ENCODE peak calls at places on chromosome 6, in eight cellular contexts. One of them, this sample, is unnamed.

GRCh38 chr6:74075323-74075722 is 379.3 kb downstream of the CD109 start:
- DNase-seq in brain microvascular endothelial cell: no peak
- DNase-seq in fibroblast of pulmonary artery: peak; percentile 58
- DNase-seq in uterus: peak; percentile 79
- DNase-seq in suprapubic skin: no peak
- DNase-seq in cardiac fibroblast: peak; percentile 63
- DNase-seq in retinal pigment epithelial cell: no peak
- DNase-seq in heart left ventricle: peak; percentile 35
- DNase-seq in this sample: no peak

GRCh38 chr6:100446115-100446921 is 18.4 kb downstream of the SIM1 start:
- DNase-seq in brain microvascular endothelial cell: no peak
- DNase-seq in fibroblast of pulmonary artery: no peak
- DNase-seq in uterus: no peak
- DNase-seq in suprapubic skin: no peak
- DNase-seq in cardiac fibroblast: no peak
- DNase-seq in retinal pigment epithelial cell: no peak
- DNase-seq in heart left ventricle: no peak
- DNase-seq in this sample: peak; percentile 15

GRCh38 chr6:130482645-130483390 is 117.0 kb downstream of the TMEM200A start:
- DNase-seq in brain microvascular endothelial cell: peak; percentile 63
- DNase-seq in fibroblast of pulmonary artery: peak; percentile 69
- DNase-seq in uterus: no peak
- DNase-seq in suprapubic skin: no peak
- DNase-seq in cardiac fibroblast: peak; percentile 80
- DNase-seq in retinal pigment epithelial cell: peak; percentile 34
- DNase-seq in heart left ventricle: no peak
- DNase-seq in this sample: no peak

GRCh38 chr6:106823732-106824351 is 150.7 kb downstream of the CD24 start:
- DNase-seq in brain microvascular endothelial cell: no peak
- DNase-seq in fibroblast of pulmonary artery: no peak
- DNase-seq in uterus: no peak
- DNase-seq in suprapubic skin: no peak
- DNase-seq in cardiac fibroblast: no peak
- DNase-seq in retinal pigment epithelial cell: no peak
- DNase-seq in heart left ventricle: no peak
- DNase-seq in this sample: no peak

GRCh38 chr6:107716688-107717089 is 107.4 kb downstream of the SCML4 start:
- DNase-seq in brain microvascular endothelial cell: peak; percentile 29
- DNase-seq in fibroblast of pulmonary artery: peak; percentile 27
- DNase-seq in uterus: no peak
- DNase-seq in suprapubic skin: no peak
- DNase-seq in cardiac fibroblast: peak; percentile 33
- DNase-seq in retinal pigment epithelial cell: no peak
- DNase-seq in heart left ventricle: no peak
- DNase-seq in this sample: peak; percentile 58

GRCh38 chr6:144581807-144582537 is 296.8 kb downstream of the UTRN start:
- DNase-seq in brain microvascular endothelial cell: peak; percentile 38
- DNase-seq in fibroblast of pulmonary artery: peak; percentile 50
- DNase-seq in uterus: no peak
- DNase-seq in suprapubic skin: no peak
- DNase-seq in cardiac fibroblast: peak; percentile 37
- DNase-seq in retinal pigment epithelial cell: no peak
- DNase-seq in heart left ventricle: no peak
- DNase-seq in this sample: peak; percentile 20

GRCh38 chr6:90397929-90398674 is 101.5 kb upstream of the BACH2 start:
- DNase-seq in brain microvascular endothelial cell: peak; percentile 41
- DNase-seq in fibroblast of pulmonary artery: peak; percentile 7
- DNase-seq in uterus: no peak
- DNase-seq in suprapubic skin: no peak
- DNase-seq in cardiac fibroblast: no peak
- DNase-seq in retinal pigment epithelial cell: no peak
- DNase-seq in heart left ventricle: no peak
- DNase-seq in this sample: no peak

GRCh38 chr6:31010393-31011060 is at the start of gene MUC22:
- DNase-seq in brain microvascular endothelial cell: peak; percentile 45
- DNase-seq in fibroblast of pulmonary artery: peak; percentile 46
- DNase-seq in uterus: no peak
- DNase-seq in suprapubic skin: no peak
- DNase-seq in cardiac fibroblast: peak; percentile 27
- DNase-seq in retinal pigment epithelial cell: no peak
- DNase-seq in heart left ventricle: no peak
- DNase-seq in this sample: no peak

GRCh38 chr6:112389842-112390241 is 42.7 kb downstream of the RFPL4B start:
- DNase-seq in brain microvascular endothelial cell: no peak
- DNase-seq in fibroblast of pulmonary artery: no peak
- DNase-seq in uterus: no peak
- DNase-seq in suprapubic skin: no peak
- DNase-seq in cardiac fibroblast: no peak
- DNase-seq in retinal pigment epithelial cell: no peak
- DNase-seq in heart left ventricle: no peak
- DNase-seq in this sample: no peak

GRCh38 chr6:134636221-134636830 is 313.6 kb downstream of the ALDH8A1 start:
- DNase-seq in brain microvascular endothelial cell: no peak
- DNase-seq in fibroblast of pulmonary artery: no peak
- DNase-seq in uterus: no peak
- DNase-seq in suprapubic skin: no peak
- DNase-seq in cardiac fibroblast: no peak
- DNase-seq in retinal pigment epithelial cell: no peak
- DNase-seq in heart left ventricle: peak; percentile 36
- DNase-seq in this sample: peak; percentile 34

GRCh38 chr6:68468244-68468884 is 166.7 kb upstream of the ADGRB3 start:
- DNase-seq in brain microvascular endothelial cell: no peak
- DNase-seq in fibroblast of pulmonary artery: peak; percentile 2
- DNase-seq in uterus: no peak
- DNase-seq in suprapubic skin: no peak
- DNase-seq in cardiac fibroblast: peak; percentile 8
- DNase-seq in retinal pigment epithelial cell: no peak
- DNase-seq in heart left ventricle: no peak
- DNase-seq in this sample: no peak
- TF ChIP-seq CTCF in brain microvascular endothelial cell: peak; percentile 65
- TF ChIP-seq CTCF in fibroblast of pulmonary artery: peak; percentile 9
- TF ChIP-seq CTCF in uterus: no peak
- TF ChIP-seq CTCF in suprapubic skin: no peak
- TF ChIP-seq CTCF in cardiac fibroblast: no peak
- TF ChIP-seq CTCF in retinal pigment epithelial cell: peak; percentile 45
- TF ChIP-seq CTCF in heart left ventricle: no peak
- TF ChIP-seq CTCF in this sample: no peak

GRCh38 chr6:2037230-2037926 is 208.0 kb downstream of the GMDS start:
- DNase-seq in brain microvascular endothelial cell: no peak
- DNase-seq in fibroblast of pulmonary artery: peak; percentile 32
- DNase-seq in uterus: no peak
- DNase-seq in suprapubic skin: no peak
- DNase-seq in cardiac fibroblast: peak; percentile 31
- DNase-seq in retinal pigment epithelial cell: no peak
- DNase-seq in heart left ventricle: no peak
- DNase-seq in this sample: no peak
- TF ChIP-seq CTCF in brain microvascular endothelial cell: peak; percentile 37
- TF ChIP-seq CTCF in fibroblast of pulmonary artery: peak; percentile 13
- TF ChIP-seq CTCF in uterus: no peak
- TF ChIP-seq CTCF in suprapubic skin: no peak
- TF ChIP-seq CTCF in cardiac fibroblast: no peak
- TF ChIP-seq CTCF in retinal pigment epithelial cell: peak; percentile 32
- TF ChIP-seq CTCF in heart left ventricle: peak; percentile 21
- TF ChIP-seq CTCF in this sample: no peak

GRCh38 chr6:148447521-148448230 is 105.0 kb downstream of the SASH1 start:
- DNase-seq in brain microvascular endothelial cell: no peak
- DNase-seq in fibroblast of pulmonary artery: no peak
- DNase-seq in uterus: no peak
- DNase-seq in suprapubic skin: no peak
- DNase-seq in cardiac fibroblast: no peak
- DNase-seq in retinal pigment epithelial cell: no peak
- DNase-seq in heart left ventricle: no peak
- DNase-seq in this sample: no peak
- TF ChIP-seq CTCF in brain microvascular endothelial cell: no peak
- TF ChIP-seq CTCF in fibroblast of pulmonary artery: no peak
- TF ChIP-seq CTCF in uterus: no peak
- TF ChIP-seq CTCF in suprapubic skin: no peak
- TF ChIP-seq CTCF in cardiac fibroblast: no peak
- TF ChIP-seq CTCF in retinal pigment epithelial cell: no peak
- TF ChIP-seq CTCF in heart left ventricle: no peak
- TF ChIP-seq CTCF in this sample: no peak

DNA sequence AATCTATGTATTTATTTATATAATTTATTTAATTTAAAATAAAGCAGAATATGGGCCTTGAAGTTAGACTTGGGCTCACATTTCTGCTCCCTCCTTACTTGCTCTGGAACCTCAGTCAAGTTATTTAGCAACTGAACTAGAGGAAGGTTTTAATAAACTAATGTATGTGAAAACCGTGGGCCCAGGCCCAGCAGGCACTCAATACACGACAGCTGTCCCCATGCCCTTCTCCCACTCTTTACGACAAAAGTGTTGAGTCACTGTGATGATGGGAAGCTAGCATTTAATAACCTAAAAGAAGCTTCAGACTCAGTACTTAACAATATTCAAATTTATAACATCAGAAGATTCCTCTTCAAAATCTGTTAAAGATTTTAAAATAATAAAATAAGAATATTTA is 46.7 kb downstream of the SERAC1 start:
- DNase-seq in brain microvascular endothelial cell: no peak
- DNase-seq in fibroblast of pulmonary artery: no peak
- DNase-seq in uterus: no peak
- DNase-seq in suprapubic skin: no peak
- DNase-seq in cardiac fibroblast: no peak
- DNase-seq in retinal pigment epithelial cell: no peak
- DNase-seq in heart left ventricle: no peak
- DNase-seq in this sample: no peak
- TF ChIP-seq CTCF in brain microvascular endothelial cell: no peak
- TF ChIP-seq CTCF in fibroblast of pulmonary artery: no peak
- TF ChIP-seq CTCF in uterus: no peak
- TF ChIP-seq CTCF in suprapubic skin: no peak
- TF ChIP-seq CTCF in cardiac fibroblast: no peak
- TF ChIP-seq CTCF in retinal pigment epithelial cell: no peak
- TF ChIP-seq CTCF in heart left ventricle: no peak
- TF ChIP-seq CTCF in this sample: no peak

GRCh38 chr6:132962936-132963579 is 148.7 kb downstream of the RPS12 start:
- DNase-seq in brain microvascular endothelial cell: peak; percentile 52
- DNase-seq in fibroblast of pulmonary artery: peak; percentile 68
- DNase-seq in uterus: peak; percentile 36
- DNase-seq in suprapubic skin: no peak
- DNase-seq in cardiac fibroblast: peak; percentile 63
- DNase-seq in retinal pigment epithelial cell: peak; percentile 30
- DNase-seq in heart left ventricle: peak; percentile 71
- DNase-seq in this sample: peak; percentile 23

GRCh38 chr6:132961610-132962009 is 147.2 kb downstream of the RPS12 start:
- DNase-seq in brain microvascular endothelial cell: no peak
- DNase-seq in fibroblast of pulmonary artery: no peak
- DNase-seq in uterus: no peak
- DNase-seq in suprapubic skin: no peak
- DNase-seq in cardiac fibroblast: no peak
- DNase-seq in retinal pigment epithelial cell: no peak
- DNase-seq in heart left ventricle: no peak
- DNase-seq in this sample: no peak

GRCh38 chr6:132964101-132964867 is 149.9 kb downstream of the RPS12 start:
- DNase-seq in brain microvascular endothelial cell: peak; percentile 57
- DNase-seq in fibroblast of pulmonary artery: peak; percentile 52
- DNase-seq in uterus: no peak
- DNase-seq in suprapubic skin: no peak
- DNase-seq in cardiac fibroblast: peak; percentile 54
- DNase-seq in retinal pigment epithelial cell: peak; percentile 54
- DNase-seq in heart left ventricle: no peak
- DNase-seq in this sample: no peak

GRCh38 chr6:132967871-132968270 is 153.5 kb downstream of the RPS12 start:
- DNase-seq in brain microvascular endothelial cell: no peak
- DNase-seq in fibroblast of pulmonary artery: no peak
- DNase-seq in uterus: no peak
- DNase-seq in suprapubic skin: no peak
- DNase-seq in cardiac fibroblast: no peak
- DNase-seq in retinal pigment epithelial cell: no peak
- DNase-seq in heart left ventricle: no peak
- DNase-seq in this sample: no peak

DNA sequence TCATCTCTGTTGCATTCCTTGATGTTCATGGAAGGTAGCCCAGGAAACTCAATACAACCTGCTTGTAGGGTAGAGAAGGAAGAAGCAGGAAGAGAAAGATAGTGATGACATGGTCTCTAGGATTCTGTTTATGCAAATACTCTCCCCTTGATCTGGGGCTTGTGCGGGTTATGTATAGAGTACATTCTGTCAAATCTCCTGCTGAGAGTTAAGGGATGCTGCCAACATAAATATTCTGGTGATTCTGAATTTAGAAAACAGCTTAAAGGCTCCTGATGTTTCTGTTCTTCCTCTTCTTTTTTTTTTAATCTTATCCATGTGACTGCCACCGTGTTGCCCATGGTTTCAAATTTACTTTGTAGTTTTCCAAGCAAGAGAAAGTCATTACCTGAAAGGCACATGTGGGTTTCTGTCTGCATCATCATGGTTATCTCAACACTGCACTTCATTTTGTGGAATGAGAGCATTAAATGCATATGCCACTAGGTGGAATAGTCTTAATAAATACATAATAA is 150.6 kb downstream of the RPS12 start:
- DNase-seq in brain microvascular endothelial cell: peak; percentile 9
- DNase-seq in fibroblast of pulmonary artery: peak; percentile 10
- DNase-seq in uterus: no peak
- DNase-seq in suprapubic skin: no peak
- DNase-seq in cardiac fibroblast: no peak
- DNase-seq in retinal pigment epithelial cell: no peak
- DNase-seq in heart left ventricle: no peak
- DNase-seq in this sample: no peak
- TF ChIP-seq CTCF in brain microvascular endothelial cell: peak; percentile 16
- TF ChIP-seq CTCF in fibroblast of pulmonary artery: no peak
- TF ChIP-seq CTCF in uterus: no peak
- TF ChIP-seq CTCF in suprapubic skin: no peak
- TF ChIP-seq CTCF in cardiac fibroblast: no peak
- TF ChIP-seq CTCF in retinal pigment epithelial cell: peak; percentile 12
- TF ChIP-seq CTCF in heart left ventricle: no peak
- TF ChIP-seq CTCF in this sample: no peak

This sample was measured in GM13976.